ENCODE peak calls at places on chromosomes 1 and 21, in six cellular contexts. X, L, H, K, G and A are unnamed samples.

GRCh38 chr1:15948600-15949452 is 27.1 kb downstream of the ZBTB17 start:
- DNase-seq in H (no peak), X (peak), K (peak), G (peak), L (peak), A (peak)

GRCh38 chr1:196723325-196724185 is 51.1 kb upstream of the CFHR3 start:
- DNase-seq in G (peak), K (peak), H (peak), X (peak), L (peak), A (no peak)

GRCh38 chr1:225999912-226000337 is 782 bp upstream of the SDE2 start:
- DNase-seq in H (peak), X (peak), K (no peak), G (peak), L (peak), A (peak)

GRCh38 chr1:109307363-109308021 is 681 bp upstream of the MYBPHL start:
- DNase-seq in K (no peak), H (peak), G (no peak), L (peak), X (peak), A (no peak)

GRCh38 chr1:162633327-162633762 is 1.1 kb downstream of the DDR2 start:
- DNase-seq in L (peak), K (no peak), H (no peak), X (peak), G (peak), A (peak)

GRCh38 chr21:25283720-25284119 is 323.6 kb downstream of the MRPL39 start:
- DNase-seq in L (peak), K (no peak), G (peak), H (peak), X (no peak), A (peak)

GRCh38 chr1:228445867-228446584 is 29.4 kb upstream of the TRIM17 start:
- DNase-seq in G (peak), H (no peak), L (peak), K (no peak), X (peak), A (peak)

GRCh38 chr21:24895885-24896734 is 711.2 kb downstream of the MRPL39 start:
- DNase-seq in L (peak), K (no peak), X (no peak), G (peak), H (no peak), A (no peak)

GRCh38 chr1:3261969-3262579 is 192.4 kb upstream of the ARHGEF16 start:
- DNase-seq in K (no peak), L (no peak), X (no peak), G (no peak), H (no peak), A (no peak)

GRCh38 chr1:12580054-12580887 is 37.7 kb downstream of the DHRS3 start:
- DNase-seq in L (no peak), G (peak), X (peak), K (no peak), H (no peak), A (no peak)

DNA sequence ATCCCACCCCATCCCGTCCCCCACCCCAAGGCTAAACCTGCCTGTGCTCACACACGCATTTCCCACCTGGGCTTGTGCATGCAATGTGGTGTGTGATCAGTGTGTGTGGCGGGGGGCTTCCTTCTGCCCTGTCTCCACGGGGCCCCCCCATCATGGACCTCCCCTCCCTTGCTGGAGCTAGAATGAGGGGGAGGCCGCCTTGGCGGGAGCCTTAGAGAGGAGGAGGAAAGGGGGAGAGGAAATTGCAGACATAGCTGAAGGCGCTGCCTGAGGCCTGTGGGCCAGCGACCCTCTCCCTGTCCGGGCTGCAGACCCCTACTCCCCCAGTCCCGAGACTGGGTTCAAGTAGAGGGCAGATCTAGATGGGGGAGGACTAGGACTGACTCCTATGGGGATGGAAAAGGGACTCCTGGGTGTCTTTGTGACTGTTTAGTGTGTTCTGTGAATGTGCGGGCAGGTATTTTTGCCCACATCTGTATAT is 917 bp upstream of the EVA1B start:
- DNase-seq in H (no peak), L (no peak), K (no peak), G (no peak), X (no peak), A (no peak)
- H3K4me3 ChIP-seq in H (peak), L (no peak), K (no peak), G (no peak), X (no peak), A (no peak)

DNA sequence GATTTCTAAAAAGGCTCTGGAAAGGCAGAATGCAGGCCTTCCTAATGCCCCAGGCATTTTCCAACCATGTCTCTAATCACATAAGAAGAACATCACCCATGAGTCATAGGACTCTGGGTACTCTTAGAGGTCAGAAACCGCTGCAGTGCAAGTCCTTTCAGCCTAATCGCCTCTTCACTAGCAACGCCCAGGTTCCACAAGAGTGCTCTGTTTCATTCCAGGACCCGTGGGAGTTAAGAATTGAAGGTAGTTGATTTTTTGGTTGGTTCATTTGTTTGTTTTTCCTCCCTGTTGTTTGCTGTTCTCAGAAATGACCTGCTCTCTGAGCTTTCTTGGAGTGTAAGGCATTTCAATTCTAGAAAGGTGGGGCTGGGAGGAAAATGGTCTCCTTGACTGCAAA is 123.2 kb downstream of the NR5A2 start:
- DNase-seq in H (no peak), K (peak), X (peak), L (peak), G (peak), A (no peak)
- H3K4me2 ChIP-seq in H (no peak), K (peak), X (no peak), L (no peak), G (no peak), A (no peak)

GRCh38 chr1:185912504-185912903 is 178.3 kb downstream of the HMCN1 start:
- DNase-seq in K (no peak), G (no peak), H (no peak), L (peak), X (no peak), A (peak)
- H3K4me3 ChIP-seq in K (no peak), G (no peak), H (no peak), L (no peak), X (no peak), A (no peak)

GRCh38 chr1:167344605-167345385 is 124.1 kb downstream of the POU2F1 start:
- DNase-seq in K (no peak), L (no peak), X (peak), H (no peak), G (peak), A (no peak)
- H3K4me2 ChIP-seq in K (no peak), L (no peak), X (no peak), H (no peak), G (peak), A (no peak)

DNA sequence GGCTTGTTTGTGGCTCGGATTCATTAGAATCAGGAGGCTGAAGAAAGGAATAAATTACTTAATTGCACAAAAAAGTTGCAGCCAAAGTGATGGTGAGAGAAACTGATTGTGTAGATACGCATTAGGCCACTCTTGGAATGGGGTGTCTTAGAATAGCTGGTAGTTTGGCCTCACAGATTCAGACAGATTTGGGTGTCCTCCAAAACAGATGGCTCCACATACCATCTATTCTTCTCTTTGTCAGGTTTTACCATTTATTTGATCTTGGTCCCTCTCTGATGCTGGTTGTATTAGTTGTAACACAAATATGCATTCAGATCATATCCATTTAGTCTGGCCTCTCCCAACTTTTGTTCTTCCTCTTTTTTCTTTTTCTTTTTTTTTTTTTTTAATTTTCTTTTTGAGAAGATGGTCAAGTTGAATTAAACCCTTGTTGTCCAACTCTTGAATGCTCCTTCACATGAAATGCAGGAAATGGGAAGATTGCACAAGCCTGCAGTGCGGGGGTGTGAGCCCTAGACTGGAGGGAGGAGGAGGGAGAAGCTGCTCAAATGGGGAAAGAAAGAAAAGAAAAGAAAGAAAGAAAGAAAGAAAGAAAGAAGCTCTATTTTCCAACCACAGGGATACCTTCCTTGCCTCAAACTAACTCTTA is 275.8 kb downstream of the RPS6KC1 start:
- DNase-seq in K (peak), L (no peak), H (no peak), G (peak), X (peak), A (no peak)
- H3K4me3 ChIP-seq in K (no peak), L (no peak), H (no peak), G (no peak), X (no peak), A (no peak)

GRCh38 chr21:29243188-29243587 is 55.5 kb upstream of the BACH1 start:
- DNase-seq in X (no peak), H (no peak), K (no peak), L (no peak), G (no peak), A (no peak)

GRCh38 chr21:29238052-29238966 is 60.4 kb upstream of the BACH1 start:
- DNase-seq in G (peak), X (no peak), H (no peak), K (no peak), L (no peak), A (no peak)

GRCh38 chr21:29237110-29238051 is 61.3 kb upstream of the BACH1 start:
- DNase-seq in K (no peak), H (no peak), G (no peak), L (no peak), X (no peak), A (no peak)

GRCh38 chr21:29238967-29239289 is 59.8 kb upstream of the BACH1 start:
- DNase-seq in X (peak), K (no peak), L (no peak), G (peak), H (no peak), A (no peak)

GRCh38 chr21:29240136-29240535 is 58.6 kb upstream of the BACH1 start:
- DNase-seq in K (no peak), L (no peak), X (no peak), H (no peak), G (no peak), A (no peak)
- H3K4me2 ChIP-seq in K (no peak), L (no peak), X (no peak), H (no peak), G (no peak), A (no peak)